ENCODE peak calls at places on chromosomes 6 and 20, in six cellular contexts. C is foreskin fibroblast, M is skeletal muscle cell, W is kidney, I is mucosa of gallbladder, N is occipital lobe. F is an unnamed sample.

GRCh38 chr6:112690497-112691202 is 343.5 kb downstream of the RFPL4B start:
- DNase-seq in C (peak), M (no peak), W (no peak), I (no peak), N (no peak), F (no peak)

GRCh38 chr6:129789974-129790373 is 71.1 kb downstream of the TMEM244 start:
- DNase-seq in C (no peak), M (no peak), W (no peak), I (no peak), N (no peak), F (no peak)

GRCh38 chr6:144675231-144675861 is 390.2 kb downstream of the UTRN start:
- DNase-seq in C (peak), M (peak), W (no peak), I (peak), N (no peak), F (no peak)

GRCh38 chr6:136994782-136995181 is 50.0 kb downstream of the IL20RA start:
- DNase-seq in C (no peak), M (no peak), W (no peak), I (no peak), N (no peak), F (no peak)

GRCh38 chr6:162533009-162533400 is 194.6 kb downstream of the PRKN start:
- DNase-seq in C (no peak), M (no peak), W (no peak), I (no peak), N (no peak), F (no peak)

GRCh38 chr6:113625850-113626249 is 231.3 kb upstream of the MARCKS start:
- DNase-seq in C (no peak), M (no peak), W (no peak), I (no peak), N (no peak), F (no peak)

GRCh38 chr20:63738687-63739128 is 868 bp upstream of the SLC2A4RG start:
- DNase-seq in C (peak), M (peak), W (peak), I (peak), N (no peak), F (no peak)

GRCh38 chr6:16762547-16763477 is 1.6 kb upstream of the ATXN1 start:
- DNase-seq in C (peak), M (peak), W (peak), I (peak), N (no peak), F (no peak)

GRCh38 chr6:37788259-37788658 is 31.3 kb upstream of the ZFAND3 start:
- DNase-seq in C (peak), M (no peak), W (no peak), I (no peak), N (no peak), F (no peak)

GRCh38 chr20:40658509-40658908 is 30.5 kb downstream of the MAFB start:
- DNase-seq in C (no peak), M (no peak), W (no peak), I (no peak), N (no peak), F (no peak)

GRCh38 chr20:25507385-25508082 is 77.8 kb downstream of the NINL start:
- DNase-seq in C (no peak), M (no peak), W (no peak), I (no peak), N (no peak), F (no peak)

GRCh38 chr20:53020376-53020775 is 48.2 kb downstream of the TSHZ2 start:
- DNase-seq in C (no peak), M (no peak), W (no peak), I (no peak), N (no peak), F (no peak)

GRCh38 chr20:20224806-20225205 is 143.1 kb upstream of the INSM1 start:
- DNase-seq in C (no peak), M (no peak), W (no peak), I (no peak), N (no peak), F (no peak)

GRCh38 chr20:1993986-1994385 is at the start of gene PDYN:
- DNase-seq in C (no peak), M (no peak), W (no peak), I (no peak), N (no peak), F (no peak)

GRCh38 chr6:13152804-13153203 is 175.5 kb downstream of the TBC1D7 start:
- DNase-seq in C (no peak), M (no peak), W (no peak), I (no peak), N (no peak), F (no peak)

GRCh38 chr6:101747711-101748110 is 354.2 kb downstream of the GRIK2 start:
- DNase-seq in C (no peak), M (no peak), W (no peak), I (no peak), N (no peak), F (no peak)

GRCh38 chr20:2379511-2380229 is 1.0 kb upstream of the TGM6 start:
- DNase-seq in C (no peak), M (no peak), W (no peak), I (no peak), N (no peak), F (no peak)

GRCh38 chr6:170091639-170092579 is 199.0 kb downstream of the DLL1 start:
- DNase-seq in C (no peak), M (no peak), W (peak), I (no peak), N (no peak), F (no peak)

GRCh38 chr20:51579137-51579536 is 36.6 kb upstream of the NFATC2 start:
- DNase-seq in C (peak), M (no peak), W (no peak), I (no peak), N (no peak), F (no peak)

GRCh38 chr6:12014027-12014872 is 2.1 kb downstream of the HIVEP1 start:
- DNase-seq in C (peak), M (no peak), W (no peak), I (no peak), N (no peak), F (no peak)

GRCh38 chr20:34562643-34563042 is 4.1 kb downstream of the MAP1LC3A start:
- DNase-seq in C (peak), M (no peak), W (no peak), I (no peak), N (no peak), F (peak)

GRCh38 chr6:4687989-4688947 is 87.9 kb upstream of the CDYL start:
- DNase-seq in C (peak), M (peak), W (no peak), I (no peak), N (no peak), F (no peak)

GRCh38 chr20:62977613-62978558 is 25.4 kb downstream of the SLC17A9 start:
- DNase-seq in C (no peak), M (no peak), W (no peak), I (no peak), N (no peak), F (peak)

GRCh38 chr20:14093652-14094051 is 98.3 kb downstream of the MACROD2 start:
- DNase-seq in C (no peak), M (no peak), W (no peak), I (no peak), N (no peak), F (peak)

GRCh38 chr6:107607109-107607508 is 117.2 kb downstream of the SOBP start:
- DNase-seq in C (no peak), M (no peak), W (no peak), I (peak), N (no peak), F (no peak)

F was measured in NCI-H510A.